ENCODE peak calls at places on chromosomes 3 and 15, in ten cellular contexts. P is left ventricle myocardium inferior, Y is cardiac muscle cell, D is brain microvascular endothelial cell, B is PC-3, T is AG04450, M is colonic mucosa, O is sigmoid colon, Z is IMR-90, N is breast epithelium. G is an unnamed sample.

GRCh38 chr15:23372284-23372683 is 17.7 kb downstream of the GOLGA8S start:
- DNase-seq in M (no peak), B (no peak), D (no peak), O (no peak), P (no peak), T (no peak), N (no peak), Y (peak), Z (no peak), G (no peak)

GRCh38 chr3:19293295-19293694 is 145.0 kb downstream of the KCNH8 start:
- DNase-seq in B (no peak), N (no peak), Z (no peak), D (no peak), M (no peak), P (no peak), O (no peak), T (no peak), Y (no peak), G (no peak)

GRCh38 chr3:141812091-141812490 is 48.9 kb downstream of the GRK7 start:
- DNase-seq in O (no peak), N (no peak), B (no peak), Z (no peak), P (no peak), Y (no peak), T (no peak), M (no peak), D (no peak), G (no peak)

GRCh38 chr15:87711011-87711410 is 545.5 kb downstream of the NTRK3 start:
- DNase-seq in N (no peak), T (no peak), Y (peak), D (no peak), M (no peak), Z (peak), O (no peak), P (no peak), B (no peak), G (no peak)

GRCh38 chr3:197456271-197457091 is 99.3 kb downstream of the BDH1 start:
- DNase-seq in N (peak), P (peak), Z (peak), D (peak), M (peak), B (no peak), T (peak), Y (peak), O (peak), G (peak)

GRCh38 chr3:4841225-4841624 is 138.0 kb upstream of the BHLHE40 start:
- DNase-seq in N (no peak), Z (peak), T (no peak), D (no peak), B (no peak), O (no peak), P (no peak), Y (no peak), M (no peak), G (no peak)

GRCh38 chr15:64896371-64897069 is 15.2 kb upstream of the ANKDD1A start:
- DNase-seq in D (no peak), Z (no peak), Y (no peak), O (no peak), T (no peak), P (peak), M (no peak), B (no peak), N (no peak), G (no peak)

GRCh38 chr3:61894988-61895935 is 333.9 kb downstream of the PTPRG start:
- DNase-seq in O (peak), Z (peak), T (peak), M (peak), D (peak), P (peak), Y (peak), N (no peak), B (peak), G (no peak)

GRCh38 chr15:69758810-69759410 is 306.3 kb downstream of the RPLP1 start:
- DNase-seq in Z (peak), M (peak), P (peak), T (no peak), D (peak), O (no peak), N (no peak), B (peak), Y (peak), G (peak)

GRCh38 chr3:83048556-83048955 is 1287.1 kb upstream of the GBE1 start:
- DNase-seq in B (peak), Z (no peak), D (no peak), P (no peak), T (no peak), N (no peak), M (no peak), O (no peak), Y (no peak), G (no peak)
- TF ChIP-seq CTCF in B (peak), Z (no peak), D (no peak), P (no peak), T (no peak), N (no peak), M (no peak), O (no peak), Y (no peak), G (no peak)

DNA sequence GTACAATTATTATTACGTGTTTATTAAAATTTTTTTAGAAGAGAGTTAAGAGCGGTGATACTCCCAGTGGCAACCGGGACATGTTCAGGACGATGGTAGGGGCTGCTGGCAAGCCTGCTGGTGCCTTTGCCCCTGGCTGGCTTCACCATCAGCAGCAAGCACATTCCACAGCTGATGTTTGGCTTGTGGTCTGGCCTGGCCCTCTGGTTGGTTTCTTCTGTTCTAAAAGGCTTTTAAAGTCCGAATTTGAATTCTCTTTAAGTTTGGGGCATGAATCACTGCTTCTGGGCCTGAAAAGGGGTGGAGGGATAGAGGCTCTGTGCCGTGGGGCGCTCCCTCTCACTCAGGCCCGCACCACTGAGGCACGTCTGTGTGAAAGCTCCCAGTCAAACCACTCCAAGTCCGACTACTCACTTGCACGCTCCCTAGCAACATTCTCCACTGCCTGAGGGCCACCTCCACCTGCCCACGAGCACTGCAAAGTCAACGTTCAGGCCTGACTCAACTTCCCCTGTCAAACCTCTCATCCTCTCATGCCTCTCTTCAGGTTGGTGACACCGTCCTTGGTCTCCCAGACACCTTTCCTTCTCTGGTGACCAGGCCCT is 10.1 kb downstream of the ITGA11 start:
- DNase-seq in Y (no peak), P (no peak), O (no peak), M (no peak), N (no peak), Z (peak), D (no peak), T (no peak), B (no peak), G (no peak)
- H3K4me3 ChIP-seq in Y (no peak), P (no peak), O (no peak), M (no peak), N (no peak), Z (no peak), D (no peak), T (no peak), B (no peak), G (no peak)

GRCh38 chr3:10492351-10493201 is 12.8 kb downstream of the ATP2B2 start:
- DNase-seq in M (no peak), Y (no peak), N (no peak), O (no peak), D (no peak), B (no peak), Z (no peak), P (no peak), T (no peak), G (no peak)
- H3K27ac ChIP-seq in M (no peak), Y (no peak), N (no peak), O (no peak), D (no peak), B (no peak), Z (no peak), P (no peak), T (no peak), G (no peak)

DNA sequence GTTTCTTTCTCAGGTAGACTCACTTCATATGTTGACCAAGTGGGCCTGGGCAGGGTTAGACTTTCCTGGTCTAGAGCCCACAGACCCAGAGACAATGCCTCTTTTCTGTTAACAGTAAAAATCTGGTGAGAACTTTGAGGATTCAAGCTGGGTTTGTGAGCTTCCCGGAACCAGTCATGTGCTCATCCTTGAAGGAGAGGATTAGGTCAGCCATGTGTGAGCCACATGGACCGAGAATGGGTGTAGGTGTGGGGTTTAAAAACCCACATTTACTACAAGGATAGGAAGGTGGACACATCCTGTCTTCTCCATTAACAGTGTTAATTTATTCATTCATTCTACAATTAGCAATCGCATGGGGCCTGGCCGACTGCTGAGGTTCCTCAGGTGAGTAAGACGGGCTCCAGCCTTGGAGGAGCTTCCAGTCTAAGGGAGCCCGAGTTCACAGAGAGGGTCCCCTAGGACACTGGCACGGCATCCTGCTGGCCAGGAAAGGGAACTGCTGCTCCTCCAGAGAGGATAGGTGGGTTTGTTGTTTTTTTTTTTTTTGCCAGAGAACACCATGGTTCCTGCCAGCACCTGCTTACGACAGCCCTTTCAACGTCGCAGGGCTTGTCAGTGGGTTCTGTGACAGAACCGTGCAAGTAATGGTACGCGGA is 69.0 kb downstream of the SQOR start:
- DNase-seq in B (no peak), M (no peak), T (no peak), P (no peak), O (no peak), N (no peak), Y (no peak), Z (no peak), D (no peak), G (no peak)
- TF ChIP-seq CTCF in B (no peak), M (peak), T (peak), P (no peak), O (no peak), N (no peak), Y (peak), Z (peak), D (peak), G (no peak)